ENCODE peak calls at places on chromosomes 13 and 19, in eight cellular contexts. W, M, E, A, X, O, G and I are unnamed samples. For H3K4me1, the result is how much of the 10 kb centered on the place peaks cover.

GRCh38 chr19:35041548-35042055 is at the start of gene HPN:
- DNase-seq in W (no peak), O (no peak), M (peak), X (no peak), A (no peak), E (no peak), G (no peak), I (no peak)

GRCh38 chr13:28495586-28496564 is 947 bp upstream of the FLT1 start:
- DNase-seq in E (no peak), G (no peak), W (no peak), M (no peak), X (no peak), A (no peak), O (no peak), I (no peak)

GRCh38 chr13:45786293-45786920 is 65.1 kb downstream of the SIAH3 start:
- DNase-seq in X (no peak), M (no peak), E (peak), G (no peak), W (peak), A (no peak), O (no peak), I (no peak)

GRCh38 chr13:44396963-44397580 is 23.4 kb downstream of the SERP2 start:
- DNase-seq in G (no peak), E (peak), M (peak), W (no peak), A (peak), X (peak), O (no peak), I (no peak)

GRCh38 chr19:4557971-4558941 is 1.2 kb downstream of the SEMA6B start:
- DNase-seq in X (peak), O (peak), W (peak), G (no peak), A (no peak), E (no peak), M (peak), I (peak)

GRCh38 chr19:39193785-39194184 is 3.0 kb upstream of the NCCRP1 start:
- DNase-seq in G (no peak), O (no peak), E (no peak), X (no peak), A (no peak), W (no peak), M (no peak), I (no peak)

GRCh38 chr13:32033744-32034143 is 2.2 kb downstream of the FRY start:
- DNase-seq in E (no peak), X (no peak), G (no peak), W (no peak), O (no peak), M (peak), A (no peak), I (no peak)

GRCh38 chr13:79531542-79532239 is 50.7 kb downstream of the NDFIP2 start:
- DNase-seq in E (no peak), M (no peak), O (no peak), G (no peak), W (no peak), X (no peak), A (no peak), I (no peak)

GRCh38 chr19:12513531-12514061 is 29.0 kb upstream of the ZNF709 start:
- DNase-seq in O (no peak), M (no peak), X (no peak), G (no peak), W (no peak), E (no peak), A (no peak), I (no peak)

GRCh38 chr13:23325191-23325590 is 108.3 kb downstream of the SACS start:
- DNase-seq in X (no peak), E (no peak), A (no peak), O (no peak), G (no peak), W (no peak), M (no peak), I (peak)

GRCh38 chr13:24308068-24308445 is 1.3 kb upstream of the C1QTNF9 start:
- DNase-seq in G (no peak), E (no peak), W (no peak), A (no peak), M (no peak), O (no peak), X (no peak), I (no peak)

DNA sequence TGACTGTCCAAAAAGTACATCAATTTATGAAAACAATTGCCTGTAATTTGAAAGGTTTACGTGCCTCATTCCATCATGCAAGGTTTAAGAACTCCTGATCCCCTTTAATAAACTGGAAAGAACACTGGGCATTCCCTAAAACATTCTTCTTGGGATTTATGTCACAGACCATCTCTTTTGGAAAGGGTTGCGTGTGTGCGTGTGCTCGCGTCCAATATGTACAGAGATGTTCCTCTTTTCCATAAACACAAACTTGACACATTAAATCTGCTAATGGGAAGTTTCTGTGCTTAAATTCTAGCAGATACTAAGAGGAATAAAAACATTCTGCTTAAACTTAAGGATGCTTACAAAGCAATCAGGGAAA is 83.9 kb downstream of the STK24 start:
- DNase-seq in O (no peak), E (no peak), W (no peak), X (no peak), A (no peak), G (no peak), M (no peak), I (no peak)
- H3K4me1 ChIP-seq in O (under half), E (half or more), W (under half), X (under half), A (under half), G (half or more), M (under half), I (under half)

DNA sequence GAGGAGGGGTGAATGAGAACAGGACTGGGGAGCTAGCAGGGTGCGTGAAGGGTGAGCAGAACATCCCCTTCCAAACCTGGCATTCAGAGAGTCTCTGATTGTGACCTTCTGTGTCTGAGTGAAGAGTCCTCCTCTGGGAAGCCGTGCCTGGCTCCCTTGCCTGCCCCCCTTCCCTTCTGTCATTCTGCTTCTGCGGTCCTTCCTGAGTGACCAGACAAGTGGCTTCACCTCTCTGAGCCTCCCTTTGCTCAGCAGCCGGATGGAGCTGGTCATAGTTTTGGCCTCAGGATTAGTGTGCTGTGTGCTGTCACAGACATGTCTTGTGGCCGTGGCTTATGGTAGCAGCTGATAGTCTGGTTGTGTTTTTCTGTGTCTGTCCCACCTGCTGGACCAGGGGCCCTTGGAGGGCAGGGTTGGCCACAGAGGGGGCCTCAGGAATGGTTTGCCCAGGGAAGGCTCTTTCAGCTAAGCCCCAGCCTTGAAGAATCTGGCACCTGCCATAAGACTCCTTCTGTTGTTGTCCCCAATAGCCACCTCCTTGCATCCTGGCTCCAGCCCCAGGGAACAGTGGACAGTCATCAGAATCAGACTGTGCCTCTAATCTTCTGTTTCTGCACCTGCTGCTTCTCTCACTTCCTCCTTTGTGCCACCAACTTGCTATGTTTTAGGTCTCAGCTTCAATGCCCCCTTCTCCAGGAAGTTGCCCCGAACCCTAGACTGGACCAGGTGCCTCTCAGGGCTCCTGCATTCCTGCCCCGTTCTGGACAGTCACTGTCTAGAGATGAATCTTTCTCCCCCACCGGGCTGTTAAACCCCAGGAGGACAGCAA is 5.9 kb downstream of the CLPTM1 start:
- DNase-seq in X (no peak), O (no peak), M (no peak), G (no peak), E (no peak), A (no peak), W (no peak), I (no peak)
- H3K4me1 ChIP-seq in X (under half), O (under half), M (under half), G (under half), E (under half), A (under half), W (under half), I (under half)

DNA sequence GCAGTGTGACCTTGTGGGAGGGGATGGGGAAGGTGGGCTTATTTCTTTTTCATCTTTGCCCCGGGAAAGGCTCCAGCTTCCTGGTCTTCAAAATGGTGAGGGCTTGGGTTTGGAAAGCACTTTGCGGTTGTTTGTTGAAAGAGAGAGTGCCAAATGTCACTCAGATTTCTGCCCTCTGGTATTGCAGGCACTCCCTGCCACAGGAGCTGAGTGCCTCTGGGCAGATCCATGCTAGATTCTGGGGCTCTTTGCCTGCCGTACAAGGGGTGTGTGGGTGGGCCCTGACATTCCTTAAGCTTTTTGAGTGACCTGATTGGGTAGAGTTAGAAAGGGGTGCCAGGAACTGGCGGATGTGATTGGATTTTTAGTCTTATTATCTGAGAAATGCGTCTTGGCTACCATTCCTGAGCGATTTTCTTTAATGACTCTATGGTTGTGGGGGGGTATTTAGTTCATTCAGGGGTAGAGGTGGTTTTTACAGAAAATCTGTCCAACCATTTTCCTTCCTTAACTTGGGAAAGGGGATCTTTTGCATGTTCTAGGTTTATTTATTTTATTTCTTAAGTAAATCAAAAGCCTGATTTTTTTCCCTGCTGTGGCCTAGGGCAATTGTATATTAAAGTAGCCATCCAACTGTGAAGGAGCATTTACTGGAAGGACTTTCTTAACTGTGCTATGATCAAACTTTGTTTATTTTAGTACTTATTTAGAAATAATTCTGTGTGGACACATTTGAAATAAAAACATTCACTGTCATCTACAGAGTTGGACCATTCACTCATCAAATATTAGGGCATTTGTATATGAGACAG is 3.2 kb downstream of the ARHGAP35 start:
- DNase-seq in X (no peak), W (peak), O (peak), E (no peak), A (peak), M (no peak), G (no peak), I (no peak)
- H3K4me1 ChIP-seq in X (under half), W (under half), O (half or more), E (half or more), A (under half), M (half or more), G (half or more), I (half or more)

DNA sequence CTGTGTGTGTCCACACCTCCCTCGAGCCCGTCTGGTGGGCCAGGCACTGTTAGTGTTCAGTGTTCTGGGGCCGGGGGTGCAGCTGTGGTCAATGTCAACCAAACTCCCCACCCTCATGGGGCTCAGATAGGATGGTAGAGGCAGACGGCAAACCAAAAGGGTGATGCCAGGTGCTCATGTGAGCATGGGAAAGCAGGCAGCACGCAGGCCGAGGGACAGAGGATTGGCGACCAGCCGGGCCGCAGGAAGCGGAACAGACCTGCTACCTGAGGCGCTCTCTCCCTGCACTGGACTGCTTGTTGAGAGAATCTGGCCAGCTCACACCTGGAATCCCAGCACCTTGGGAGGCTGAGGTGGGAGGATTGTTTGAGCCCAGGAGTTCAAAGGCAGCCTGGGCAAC is 29.1 kb downstream of the DHX34 start:
- DNase-seq in O (no peak), E (no peak), W (no peak), G (no peak), X (no peak), M (no peak), A (no peak), I (no peak)
- H3K4me1 ChIP-seq in O (under half), E (under half), W (under half), G (under half), X (under half), M (under half), A (under half), I (under half)

GRCh38 chr19:33802001-33802400 is 5.3 kb downstream of the KCTD15 start:
- DNase-seq in O (no peak), W (no peak), X (no peak), E (no peak), A (no peak), G (no peak), M (no peak), I (no peak)

GRCh38 chr19:33801411-33801810 is 4.7 kb downstream of the KCTD15 start:
- DNase-seq in O (no peak), W (no peak), E (no peak), X (no peak), G (no peak), M (no peak), A (no peak), I (no peak)

GRCh38 chr19:33804021-33804799 is 7.5 kb downstream of the KCTD15 start:
- DNase-seq in X (peak), O (peak), W (no peak), G (no peak), E (peak), M (no peak), A (peak), I (no peak)

GRCh38 chr19:33803383-33803782 is 6.7 kb downstream of the KCTD15 start:
- DNase-seq in E (no peak), O (no peak), W (no peak), M (no peak), G (no peak), X (no peak), A (no peak), I (no peak)

GRCh38 chr19:33802801-33803200 is 6.1 kb downstream of the KCTD15 start:
- DNase-seq in G (no peak), O (no peak), A (no peak), X (no peak), M (no peak), W (no peak), E (no peak), I (no peak)
- H3K4me1 ChIP-seq in G (half or more), O (under half), A (under half), X (under half), M (under half), W (under half), E (under half), I (under half)

GRCh38 chr19:3406571-3407111 is 40.3 kb downstream of the NFIC start:
- DNase-seq in M (no peak), W (no peak), X (no peak), E (no peak), G (no peak), A (no peak), O (no peak), I (no peak)

GRCh38 chr19:3403489-3404323 is 37.3 kb downstream of the NFIC start:
- DNase-seq in X (peak), A (peak), G (no peak), O (no peak), M (no peak), W (peak), E (peak), I (no peak)

GRCh38 chr19:3404324-3405260 is 38.2 kb downstream of the NFIC start:
- DNase-seq in G (no peak), A (peak), X (peak), W (peak), E (peak), O (no peak), M (no peak), I (no peak)

GRCh38 chr19:3402631-3403443 is 36.5 kb downstream of the NFIC start:
- DNase-seq in X (no peak), M (no peak), G (no peak), A (no peak), W (no peak), E (no peak), O (no peak), I (no peak)

GRCh38 chr19:3405261-3405653 is 38.9 kb downstream of the NFIC start:
- DNase-seq in M (no peak), E (no peak), O (no peak), X (no peak), W (no peak), G (no peak), A (no peak), I (no peak)
- H3K4me1 ChIP-seq in M (under half), E (half or more), O (under half), X (under half), W (under half), G (half or more), A (under half), I (under half)

GRCh38 chr19:1261512-1261862 is 7.6 kb upstream of the CIRBP start:
- DNase-seq in M (no peak), E (peak), X (no peak), A (no peak), W (peak), G (no peak), O (no peak), I (no peak)
- H3K4me1 ChIP-seq in M (half or more), E (half or more), X (under half), A (half or more), W (half or more), G (half or more), O (half or more), I (half or more)

GRCh38 chr13:50485979-50486935 is 357.2 kb downstream of the DLEU7 start:
- DNase-seq in O (no peak), M (no peak), X (no peak), A (peak), E (no peak), W (peak), G (no peak), I (no peak)

GRCh38 chr13:50481936-50482335 is 361.6 kb downstream of the DLEU7 start:
- DNase-seq in W (no peak), G (no peak), X (no peak), M (no peak), O (no peak), E (no peak), A (no peak), I (no peak)

GRCh38 chr13:50484472-50485113 is 358.9 kb downstream of the DLEU7 start:
- DNase-seq in G (no peak), E (no peak), A (peak), M (no peak), W (no peak), O (no peak), X (no peak), I (no peak)

GRCh38 chr13:50483416-50483815 is 360.1 kb downstream of the DLEU7 start:
- DNase-seq in M (no peak), X (no peak), W (no peak), E (no peak), O (no peak), G (no peak), A (no peak), I (no peak)
- H3K4me1 ChIP-seq in M (under half), X (under half), W (under half), E (under half), O (under half), G (under half), A (under half), I (under half)

GRCh38 chr19:42283248-42284065 is 14.4 kb downstream of the CIC start:
- DNase-seq in O (no peak), M (peak), A (peak), E (peak), X (peak), W (peak), G (peak), I (peak)
- H3K4me1 ChIP-seq in O (under half), M (under half), A (under half), E (half or more), X (under half), W (half or more), G (half or more), I (half or more)